ENCODE peak calls at places on chromosomes 16 and 17, in eight cellular contexts. One of them, this sample, is unnamed.
A peak's percentile ranks its signal among the peaks of the same experiment; 100 is the strongest.

GRCh38 chr17:45780921-45781320 is 3.2 kb upstream of the CRHR1 start:
- DNase-seq in RWPE1: no peak
- DNase-seq in right atrium auricular region: no peak
- DNase-seq in neural crest cell: no peak
- DNase-seq in CD8-positive, alpha-beta T cell: no peak
- DNase-seq in CD4-positive, alpha-beta T cell: no peak
- DNase-seq in suprapubic skin: no peak
- DNase-seq in brain microvascular endothelial cell: no peak
- DNase-seq in this sample: no peak

GRCh38 chr17:29051194-29051593 is 8.3 kb downstream of the PIPOX start:
- DNase-seq in neural crest cell: no peak
- DNase-seq in brain microvascular endothelial cell: no peak
- DNase-seq in right atrium auricular region: no peak
- DNase-seq in RWPE1: no peak
- DNase-seq in CD8-positive, alpha-beta T cell: no peak
- DNase-seq in CD4-positive, alpha-beta T cell: no peak
- DNase-seq in suprapubic skin: no peak
- DNase-seq in this sample: no peak

GRCh38 chr17:2485970-2486369 is 25.7 kb downstream of the METTL16 start:
- DNase-seq in RWPE1: no peak
- DNase-seq in CD4-positive, alpha-beta T cell: no peak
- DNase-seq in neural crest cell: no peak
- DNase-seq in right atrium auricular region: no peak
- DNase-seq in CD8-positive, alpha-beta T cell: no peak
- DNase-seq in brain microvascular endothelial cell: no peak
- DNase-seq in suprapubic skin: no peak
- DNase-seq in this sample: no peak

GRCh38 chr17:34503804-34504203 is 75.6 kb upstream of the TMEM132E start:
- DNase-seq in suprapubic skin: no peak
- DNase-seq in brain microvascular endothelial cell: no peak
- DNase-seq in neural crest cell: no peak
- DNase-seq in CD8-positive, alpha-beta T cell: no peak
- DNase-seq in RWPE1: no peak
- DNase-seq in right atrium auricular region: no peak
- DNase-seq in CD4-positive, alpha-beta T cell: no peak
- DNase-seq in this sample: no peak

GRCh38 chr17:3919123-3919624 is 2.9 kb upstream of the P2RX1 start:
- DNase-seq in right atrium auricular region: no peak
- DNase-seq in neural crest cell: no peak
- DNase-seq in RWPE1: no peak
- DNase-seq in CD4-positive, alpha-beta T cell: no peak
- DNase-seq in CD8-positive, alpha-beta T cell: no peak
- DNase-seq in brain microvascular endothelial cell: no peak
- DNase-seq in suprapubic skin: no peak
- DNase-seq in this sample: no peak

GRCh38 chr17:74742153-74742515 is 5.1 kb downstream of the RAB37 start:
- DNase-seq in RWPE1: no peak
- DNase-seq in neural crest cell: no peak
- DNase-seq in CD8-positive, alpha-beta T cell: peak; percentile 45
- DNase-seq in suprapubic skin: no peak
- DNase-seq in brain microvascular endothelial cell: no peak
- DNase-seq in CD4-positive, alpha-beta T cell: peak; percentile 54
- DNase-seq in right atrium auricular region: no peak
- DNase-seq in this sample: no peak

GRCh38 chr16:22070361-22071351 is 21.7 kb upstream of the VWA3A start:
- DNase-seq in suprapubic skin: no peak
- DNase-seq in right atrium auricular region: no peak
- DNase-seq in CD8-positive, alpha-beta T cell: no peak
- DNase-seq in neural crest cell: no peak
- DNase-seq in brain microvascular endothelial cell: no peak
- DNase-seq in CD4-positive, alpha-beta T cell: no peak
- DNase-seq in RWPE1: peak; percentile 37
- DNase-seq in this sample: peak; percentile 63

GRCh38 chr17:32386844-32387243 is 36.9 kb downstream of the ZNF207 start:
- DNase-seq in suprapubic skin: no peak
- DNase-seq in neural crest cell: no peak
- DNase-seq in brain microvascular endothelial cell: no peak
- DNase-seq in RWPE1: peak; percentile 51
- DNase-seq in CD8-positive, alpha-beta T cell: no peak
- DNase-seq in CD4-positive, alpha-beta T cell: no peak
- DNase-seq in right atrium auricular region: no peak
- DNase-seq in this sample: peak; percentile 22

GRCh38 chr16:76162046-76162445 is 115.2 kb upstream of the CNTNAP4 start:
- DNase-seq in RWPE1: no peak
- DNase-seq in suprapubic skin: no peak
- DNase-seq in brain microvascular endothelial cell: no peak
- DNase-seq in CD8-positive, alpha-beta T cell: no peak
- DNase-seq in CD4-positive, alpha-beta T cell: no peak
- DNase-seq in neural crest cell: no peak
- DNase-seq in right atrium auricular region: no peak
- DNase-seq in this sample: no peak

GRCh38 chr16:10130482-10130996 is 51.7 kb downstream of the GRIN2A start:
- DNase-seq in right atrium auricular region: no peak
- DNase-seq in suprapubic skin: no peak
- DNase-seq in RWPE1: no peak
- DNase-seq in CD8-positive, alpha-beta T cell: no peak
- DNase-seq in neural crest cell: no peak
- DNase-seq in brain microvascular endothelial cell: no peak
- DNase-seq in CD4-positive, alpha-beta T cell: no peak
- DNase-seq in this sample: no peak

GRCh38 chr16:80040413-80040812 is 439.9 kb upstream of the MAF start:
- DNase-seq in RWPE1: no peak
- DNase-seq in neural crest cell: no peak
- DNase-seq in brain microvascular endothelial cell: no peak
- DNase-seq in right atrium auricular region: no peak
- DNase-seq in suprapubic skin: no peak
- DNase-seq in CD8-positive, alpha-beta T cell: no peak
- DNase-seq in CD4-positive, alpha-beta T cell: no peak
- DNase-seq in this sample: no peak

GRCh38 chr16:56193951-56194726 is 2.9 kb downstream of the GNAO1 start:
- DNase-seq in CD4-positive, alpha-beta T cell: peak; percentile 65
- DNase-seq in neural crest cell: peak; percentile 92
- DNase-seq in RWPE1: peak; percentile 79
- DNase-seq in CD8-positive, alpha-beta T cell: peak; percentile 65
- DNase-seq in brain microvascular endothelial cell: peak; percentile 54
- DNase-seq in right atrium auricular region: peak; percentile 83
- DNase-seq in suprapubic skin: no peak
- DNase-seq in this sample: peak; percentile 53

GRCh38 chr17:78355701-78356100 is 4.2 kb downstream of the SOCS3 start:
- DNase-seq in suprapubic skin: no peak
- DNase-seq in CD4-positive, alpha-beta T cell: no peak
- DNase-seq in right atrium auricular region: no peak
- DNase-seq in neural crest cell: no peak
- DNase-seq in CD8-positive, alpha-beta T cell: no peak
- DNase-seq in RWPE1: no peak
- DNase-seq in brain microvascular endothelial cell: no peak
- DNase-seq in this sample: no peak

GRCh38 chr17:58200024-58200633 is 7.6 kb downstream of the EPX start:
- DNase-seq in suprapubic skin: no peak
- DNase-seq in neural crest cell: peak; percentile 62
- DNase-seq in CD4-positive, alpha-beta T cell: peak; percentile 47
- DNase-seq in brain microvascular endothelial cell: peak; percentile 42
- DNase-seq in CD8-positive, alpha-beta T cell: peak; percentile 56
- DNase-seq in RWPE1: peak; percentile 33
- DNase-seq in right atrium auricular region: no peak
- DNase-seq in this sample: peak; percentile 47
- TF ChIP-seq CTCF in suprapubic skin: peak; percentile 47
- TF ChIP-seq CTCF in neural crest cell: peak; percentile 66
- TF ChIP-seq CTCF in CD4-positive, alpha-beta T cell: peak; percentile 67
- TF ChIP-seq CTCF in brain microvascular endothelial cell: peak; percentile 81
- TF ChIP-seq CTCF in CD8-positive, alpha-beta T cell: peak; percentile 59
- TF ChIP-seq CTCF in RWPE1: no peak
- TF ChIP-seq CTCF in right atrium auricular region: peak; percentile 53
- TF ChIP-seq CTCF in this sample: peak; percentile 37

GRCh38 chr17:19320876-19321275 is 41.6 kb downstream of the B9D1 start:
- DNase-seq in brain microvascular endothelial cell: no peak
- DNase-seq in RWPE1: no peak
- DNase-seq in right atrium auricular region: no peak
- DNase-seq in neural crest cell: no peak
- DNase-seq in suprapubic skin: peak; percentile 44
- DNase-seq in CD8-positive, alpha-beta T cell: no peak
- DNase-seq in CD4-positive, alpha-beta T cell: no peak
- DNase-seq in this sample: no peak

GRCh38 chr17:19319771-19320505 is 42.6 kb downstream of the B9D1 start:
- DNase-seq in CD4-positive, alpha-beta T cell: no peak
- DNase-seq in right atrium auricular region: no peak
- DNase-seq in CD8-positive, alpha-beta T cell: no peak
- DNase-seq in brain microvascular endothelial cell: no peak
- DNase-seq in neural crest cell: no peak
- DNase-seq in suprapubic skin: peak; percentile 66
- DNase-seq in RWPE1: no peak
- DNase-seq in this sample: no peak

GRCh38 chr17:19322861-19323260 is 39.7 kb downstream of the B9D1 start:
- DNase-seq in CD8-positive, alpha-beta T cell: no peak
- DNase-seq in CD4-positive, alpha-beta T cell: no peak
- DNase-seq in right atrium auricular region: no peak
- DNase-seq in RWPE1: no peak
- DNase-seq in neural crest cell: no peak
- DNase-seq in suprapubic skin: no peak
- DNase-seq in brain microvascular endothelial cell: no peak
- DNase-seq in this sample: no peak

GRCh38 chr17:19322129-19322505 is 40.4 kb downstream of the B9D1 start:
- DNase-seq in right atrium auricular region: no peak
- DNase-seq in RWPE1: no peak
- DNase-seq in CD8-positive, alpha-beta T cell: no peak
- DNase-seq in suprapubic skin: peak; percentile 43
- DNase-seq in CD4-positive, alpha-beta T cell: no peak
- DNase-seq in neural crest cell: no peak
- DNase-seq in brain microvascular endothelial cell: no peak
- DNase-seq in this sample: no peak

DNA sequence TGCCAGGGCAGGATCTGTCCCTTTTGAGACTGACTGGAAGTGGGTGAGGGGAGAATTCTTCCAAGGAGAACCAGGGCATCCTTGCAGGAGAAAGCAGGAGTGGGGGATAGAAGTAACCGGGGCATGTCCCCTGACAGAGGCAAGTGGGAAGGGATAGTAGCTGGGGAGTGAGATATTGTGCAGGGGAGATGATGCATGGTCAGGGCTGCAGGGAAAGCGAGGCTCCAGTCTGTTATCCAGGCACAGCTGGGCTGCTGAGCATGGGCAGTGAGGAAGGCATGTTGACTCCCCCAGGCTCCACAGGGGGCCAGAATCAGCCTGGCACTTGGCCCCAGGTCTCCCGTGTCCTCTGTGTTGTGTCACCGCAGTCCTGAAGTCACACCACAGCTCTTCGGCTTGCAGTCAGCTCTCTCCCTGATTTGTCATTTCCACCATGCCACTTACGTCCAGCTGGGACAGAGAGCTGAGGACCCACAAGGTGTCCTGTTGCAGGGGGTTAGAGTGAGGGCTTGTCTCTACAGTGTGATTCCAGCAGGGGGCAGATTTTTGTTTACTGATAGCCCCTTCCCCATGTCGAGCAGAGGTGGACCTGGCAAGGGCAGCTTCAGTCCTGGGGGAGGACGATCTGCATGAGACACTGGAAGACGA is 40.9 kb downstream of the B9D1 start:
- DNase-seq in suprapubic skin: peak; percentile 35
- DNase-seq in CD4-positive, alpha-beta T cell: no peak
- DNase-seq in CD8-positive, alpha-beta T cell: no peak
- DNase-seq in neural crest cell: no peak
- DNase-seq in right atrium auricular region: no peak
- DNase-seq in RWPE1: no peak
- DNase-seq in brain microvascular endothelial cell: no peak
- DNase-seq in this sample: no peak
- TF ChIP-seq CTCF in suprapubic skin: no peak
- TF ChIP-seq CTCF in CD4-positive, alpha-beta T cell: no peak
- TF ChIP-seq CTCF in CD8-positive, alpha-beta T cell: no peak
- TF ChIP-seq CTCF in neural crest cell: peak; percentile 38
- TF ChIP-seq CTCF in right atrium auricular region: peak; percentile 49
- TF ChIP-seq CTCF in RWPE1: no peak
- TF ChIP-seq CTCF in brain microvascular endothelial cell: peak; percentile 52
- TF ChIP-seq CTCF in this sample: no peak

DNA sequence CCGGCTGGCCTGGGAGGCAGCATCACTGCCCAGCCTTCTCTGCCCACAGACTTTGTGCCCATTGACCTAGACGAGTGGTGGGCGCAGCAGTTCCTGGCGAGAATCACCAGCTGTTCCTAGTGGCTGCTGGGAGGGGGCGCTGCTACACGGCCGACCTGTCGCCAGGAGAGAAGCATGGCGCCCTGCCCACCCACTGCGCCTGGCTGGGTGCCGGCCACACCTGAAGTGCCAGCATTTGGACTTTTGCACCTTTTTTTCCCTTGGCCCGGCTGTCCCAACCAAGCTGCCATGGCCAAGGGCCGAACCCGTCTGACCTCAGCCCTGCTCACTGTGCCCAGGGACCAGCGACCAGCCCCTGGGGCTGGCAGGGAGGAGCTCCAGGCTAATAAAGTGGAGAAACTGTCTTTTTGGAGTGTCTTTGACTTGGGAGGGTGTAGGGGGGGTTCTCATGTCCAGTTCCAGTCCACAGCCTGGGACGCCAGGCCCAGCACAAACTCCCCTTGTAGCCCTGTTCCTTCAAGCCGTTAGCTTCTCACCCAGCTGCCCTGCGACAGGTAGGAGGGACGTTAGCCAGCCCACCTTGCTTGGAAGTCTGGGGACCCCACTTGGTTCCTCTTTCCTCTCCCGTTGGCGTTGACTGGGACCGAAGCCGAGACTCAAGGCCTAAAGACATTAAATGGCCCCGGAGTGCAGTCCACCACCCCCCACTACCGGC is 937 bp upstream of the WDR90 start:
- DNase-seq in CD4-positive, alpha-beta T cell: no peak
- DNase-seq in right atrium auricular region: no peak
- DNase-seq in neural crest cell: no peak
- DNase-seq in suprapubic skin: no peak
- DNase-seq in brain microvascular endothelial cell: no peak
- DNase-seq in CD8-positive, alpha-beta T cell: peak; percentile 37
- DNase-seq in RWPE1: peak; percentile 41
- DNase-seq in this sample: peak; percentile 63
- TF ChIP-seq CTCF in CD4-positive, alpha-beta T cell: peak; percentile 17
- TF ChIP-seq CTCF in right atrium auricular region: no peak
- TF ChIP-seq CTCF in neural crest cell: peak; percentile 49
- TF ChIP-seq CTCF in suprapubic skin: peak; percentile 40
- TF ChIP-seq CTCF in brain microvascular endothelial cell: peak; percentile 58
- TF ChIP-seq CTCF in CD8-positive, alpha-beta T cell: peak; percentile 35
- TF ChIP-seq CTCF in RWPE1: peak; percentile 79
- TF ChIP-seq CTCF in this sample: peak; percentile 62

DNA sequence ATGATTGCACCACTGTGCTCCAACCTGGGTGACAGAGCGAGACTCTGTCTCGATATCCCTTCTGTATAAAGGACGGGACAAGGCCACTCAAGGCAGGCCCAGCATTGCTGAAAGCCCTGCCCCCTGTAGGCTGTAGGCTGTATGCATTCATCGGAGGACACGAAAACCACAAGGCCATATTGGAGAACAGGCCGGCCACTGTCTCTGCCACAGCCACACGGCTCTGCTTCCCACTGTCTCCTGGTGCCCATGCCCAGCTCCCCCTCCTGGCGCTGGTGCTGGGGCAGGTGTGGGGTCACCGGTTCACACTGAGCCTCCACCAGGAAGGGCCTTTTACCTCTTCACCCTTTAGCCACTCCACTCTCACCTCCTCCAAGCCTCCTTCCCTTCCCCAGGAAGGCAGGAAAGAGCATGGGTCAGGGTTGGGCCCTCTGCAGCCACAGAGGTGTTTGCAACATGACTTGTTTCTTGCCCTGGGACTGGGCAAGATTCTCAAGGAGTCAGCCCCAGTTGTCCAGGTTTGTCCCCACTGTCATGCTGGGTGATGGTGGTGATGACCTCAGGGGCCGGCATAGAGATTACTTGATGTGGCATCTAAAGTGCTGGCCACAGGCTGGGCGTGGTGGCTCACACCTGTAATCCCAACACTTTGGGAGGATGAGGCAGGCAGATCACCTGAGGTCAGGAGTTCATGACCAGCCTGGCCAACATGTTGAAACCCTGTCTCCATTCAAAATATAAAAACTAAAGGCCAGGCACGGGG is 5.3 kb upstream of the NTN3 start:
- DNase-seq in suprapubic skin: no peak
- DNase-seq in CD8-positive, alpha-beta T cell: no peak
- DNase-seq in CD4-positive, alpha-beta T cell: no peak
- DNase-seq in RWPE1: no peak
- DNase-seq in neural crest cell: no peak
- DNase-seq in right atrium auricular region: no peak
- DNase-seq in brain microvascular endothelial cell: no peak
- DNase-seq in this sample: no peak
- TF ChIP-seq CTCF in suprapubic skin: peak; percentile 8
- TF ChIP-seq CTCF in CD8-positive, alpha-beta T cell: no peak
- TF ChIP-seq CTCF in CD4-positive, alpha-beta T cell: no peak
- TF ChIP-seq CTCF in RWPE1: no peak
- TF ChIP-seq CTCF in neural crest cell: peak; percentile 45
- TF ChIP-seq CTCF in right atrium auricular region: no peak
- TF ChIP-seq CTCF in brain microvascular endothelial cell: peak; percentile 60
- TF ChIP-seq CTCF in this sample: no peak

This sample was measured in MCF 10A.